ENCODE peak calls at places on chromosomes 13 and 19, in five cellular contexts. N, Z, X, A and H are unnamed samples.

GRCh38 chr13:55000844-55001243 is 1972.2 kb downstream of the OLFM4 start:
- DNase-seq in X (no peak), N (no peak), Z (no peak), A (no peak), H (no peak)

GRCh38 chr13:49895826-49896225 is 40.3 kb downstream of the SPRYD7 start:
- DNase-seq in Z (no peak), A (no peak), N (no peak), X (no peak), H (no peak)

GRCh38 chr19:3433805-3434540 is 46.4 kb downstream of the SMIM24 start:
- DNase-seq in Z (no peak), A (no peak), X (no peak), N (no peak), H (no peak)

GRCh38 chr19:30719189-30719990 is 347.2 kb downstream of the ZNF536 start:
- DNase-seq in X (peak), A (no peak), N (peak), Z (peak), H (no peak)

GRCh38 chr13:99894835-99895427 is 76.6 kb downstream of the ZIC5 start:
- DNase-seq in A (no peak), X (no peak), Z (peak), N (no peak), H (no peak)

GRCh38 chr13:110913322-110913721 is 1.5 kb downstream of the ANKRD10 start:
- DNase-seq in A (no peak), X (no peak), N (peak), Z (peak), H (no peak)

GRCh38 chr13:90281709-90282108 is 1065.8 kb upstream of the MIR17HG start:
- DNase-seq in N (no peak), X (no peak), Z (no peak), A (no peak), H (no peak)

GRCh38 chr13:70034280-70034679 is 73.3 kb upstream of the ATXN8OS start:
- DNase-seq in Z (no peak), N (no peak), X (no peak), A (no peak), H (no peak)

GRCh38 chr13:20230913-20231838 is 943 bp downstream of the GJB6 start:
- DNase-seq in A (no peak), X (no peak), Z (no peak), N (no peak), H (no peak)

GRCh38 chr13:113880651-113881611 is 17.1 kb upstream of the GAS6 start:
- DNase-seq in N (no peak), A (no peak), Z (no peak), X (no peak), H (no peak)

GRCh38 chr13:114022876-114023275 is 49.0 kb upstream of the C13orf46 start:
- DNase-seq in N (no peak), Z (no peak), X (no peak), A (no peak), H (no peak)

GRCh38 chr19:55809381-55810058 is 22.3 kb downstream of the NLRP11 start:
- DNase-seq in Z (peak), X (peak), N (no peak), A (no peak), H (no peak)

GRCh38 chr13:45276887-45277286 is 64.1 kb downstream of the TPT1 start:
- DNase-seq in N (no peak), A (no peak), Z (no peak), X (no peak), H (no peak)

GRCh38 chr13:99196466-99197256 is 4.0 kb upstream of the UBAC2 start:
- DNase-seq in N (no peak), A (no peak), Z (peak), X (no peak), H (no peak)

GRCh38 chr19:38707512-38708114 is 36.7 kb downstream of the CAPN12 start:
- DNase-seq in X (peak), N (no peak), Z (peak), A (no peak), H (no peak)

GRCh38 chr13:68749801-68750200 is 1357.8 kb upstream of the ATXN8OS start:
- DNase-seq in N (peak), X (no peak), A (no peak), Z (no peak), H (no peak)

GRCh38 chr13:31476753-31477152 is 262.6 kb upstream of the RXFP2 start:
- DNase-seq in N (peak), Z (peak), X (no peak), A (no peak), H (no peak)

GRCh38 chr19:4823577-4823976 is 7.9 kb downstream of the TICAM1 start:
- DNase-seq in A (no peak), N (no peak), Z (no peak), X (no peak), H (no peak)

GRCh38 chr19:13588953-13589833 is 82.9 kb upstream of the CACNA1A start:
- DNase-seq in X (peak), N (no peak), A (no peak), Z (peak), H (peak)

GRCh38 chr13:76289558-76289957 is 596.6 kb downstream of the KCTD12 start:
- DNase-seq in A (no peak), Z (no peak), N (no peak), X (no peak), H (no peak)

GRCh38 chr13:98650376-98651107 is 73.6 kb upstream of the STK24 start:
- DNase-seq in X (peak), A (no peak), N (no peak), Z (no peak), H (no peak)

GRCh38 chr13:100673831-100674362 is 698 bp downstream of the TMTC4 start:
- DNase-seq in N (peak), Z (peak), A (peak), X (peak), H (peak)

GRCh38 chr19:5222178-5222577 is 118.4 kb downstream of the PTPRS start:
- DNase-seq in A (no peak), N (no peak), X (no peak), Z (no peak), H (no peak)

GRCh38 chr19:3366761-3367571 is 583 bp downstream of the NFIC start:
- DNase-seq in N (no peak), Z (no peak), X (peak), A (no peak), H (no peak)

GRCh38 chr13:48501705-48502104 is 31.2 kb downstream of the RCBTB2 start:
- DNase-seq in Z (no peak), N (no peak), X (no peak), A (no peak), H (no peak)

GRCh38 chr13:48126944-48127814 is 32.3 kb upstream of the MED4 start:
- DNase-seq in X (no peak), N (peak), Z (peak), A (peak), H (peak)

GRCh38 chr13:113647351-113648217 is 10.4 kb downstream of the ATP4B start:
- DNase-seq in X (peak), Z (peak), A (no peak), N (peak), H (no peak)

GRCh38 chr13:39379118-39379517 is 223.9 kb downstream of the LHFPL6 start:
- DNase-seq in Z (no peak), N (no peak), X (no peak), A (no peak), H (no peak)

GRCh38 chr13:97344250-97345175 is 89.5 kb upstream of the RAP2A start:
- DNase-seq in X (peak), Z (peak), N (no peak), A (no peak), H (no peak)

GRCh38 chr13:76641056-76641455 is 245.1 kb downstream of the KCTD12 start:
- DNase-seq in Z (peak), A (no peak), X (no peak), N (peak), H (no peak)

GRCh38 chr13:87536899-87537298 is 134.3 kb upstream of the SLITRK5 start:
- DNase-seq in Z (no peak), N (no peak), X (no peak), A (no peak), H (no peak)

GRCh38 chr19:48630289-48631036 is 6.7 kb downstream of the DBP start:
- DNase-seq in A (no peak), N (no peak), Z (peak), X (peak), H (no peak)

GRCh38 chr13:66723606-66724005 is 506.5 kb downstream of the PCDH9 start:
- DNase-seq in N (no peak), X (no peak), Z (no peak), A (no peak), H (no peak)

GRCh38 chr19:11848594-11849263 is at the start of gene ZNF439:
- DNase-seq in N (peak), X (peak), Z (peak), A (peak), H (no peak)

GRCh38 chr19:54525636-54526035 is 23.0 kb downstream of the LAIR2 start:
- DNase-seq in A (no peak), X (no peak), Z (no peak), N (no peak), H (no peak)

GRCh38 chr19:4707322-4707721 is 16.3 kb downstream of the DPP9 start:
- DNase-seq in A (no peak), N (no peak), Z (no peak), X (no peak), H (no peak)

GRCh38 chr13:94129490-94129894 is 350.0 kb downstream of the DCT start:
- DNase-seq in Z (no peak), N (no peak), A (no peak), X (no peak), H (no peak)
- H3K4me3 ChIP-seq in Z (no peak), N (no peak), A (no peak), X (no peak), H (no peak)

DNA sequence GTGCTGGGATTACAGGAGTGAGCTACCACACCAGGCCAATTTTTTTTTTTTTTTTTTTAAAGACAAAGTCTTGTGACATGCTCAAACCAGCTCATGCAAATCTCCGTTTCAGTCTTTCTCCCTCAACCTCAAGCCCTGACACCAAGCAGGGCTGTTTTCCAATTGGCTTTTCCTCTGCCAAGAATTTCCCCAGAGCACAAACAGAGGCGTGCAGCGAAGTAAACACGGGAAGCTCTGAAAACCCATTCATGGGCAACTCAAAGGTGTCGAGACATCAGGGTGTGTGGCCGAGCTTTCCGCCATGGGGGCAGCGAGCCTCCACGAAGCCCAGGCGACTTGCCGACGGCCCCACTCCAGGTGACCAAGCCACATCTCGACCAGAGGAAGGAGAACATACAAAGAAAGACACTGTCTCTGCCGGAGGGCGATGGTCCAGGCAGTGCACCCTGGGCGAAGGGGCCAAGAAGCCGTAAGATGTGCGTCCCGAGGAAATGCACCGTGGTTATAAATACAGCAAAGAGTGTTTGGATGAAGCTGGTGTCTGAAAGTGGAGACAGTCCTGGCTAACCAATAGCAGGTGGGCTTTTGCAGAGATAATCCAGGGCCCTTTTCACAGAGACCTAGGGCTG is 69.9 kb downstream of the INSR start:
- DNase-seq in A (no peak), X (no peak), Z (peak), N (peak), H (no peak)
- H3K4me3 ChIP-seq in A (no peak), X (no peak), Z (no peak), N (no peak), H (no peak)

DNA sequence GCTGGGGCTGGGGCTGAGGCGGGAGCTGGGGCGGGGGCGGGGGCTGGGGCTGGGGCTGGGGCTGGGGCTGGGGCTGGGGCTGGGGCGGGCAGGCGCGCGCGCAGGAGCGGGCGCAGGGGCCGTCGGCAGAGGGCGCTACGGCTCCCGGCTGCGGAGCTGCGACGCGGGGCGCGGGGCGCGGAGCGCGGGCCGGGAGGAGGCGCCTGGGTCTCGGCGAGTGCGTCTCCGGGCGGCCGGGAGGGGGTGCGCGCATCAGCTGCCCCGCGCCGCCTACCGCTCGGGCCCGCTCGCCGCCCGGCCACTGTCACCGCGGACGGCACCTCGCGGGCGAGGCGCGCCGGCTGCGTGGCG is 416 bp upstream of the MTUS2 start:
- DNase-seq in A (no peak), X (peak), Z (peak), N (peak), H (no peak)
- H3K4me3 ChIP-seq in A (no peak), X (no peak), Z (peak), N (no peak), H (peak)

GRCh38 chr13:106709509-106709908 is 141.6 kb upstream of the ARGLU1 start:
- DNase-seq in Z (peak), A (no peak), X (no peak), N (no peak), H (peak)
- H3K4me3 ChIP-seq in Z (peak), A (no peak), X (peak), N (no peak), H (no peak)

GRCh38 chr13:106212436-106213010 is 322.9 kb downstream of the EFNB2 start:
- DNase-seq in N (no peak), A (peak), X (no peak), Z (no peak), H (no peak)
- H3K4me3 ChIP-seq in N (no peak), A (no peak), X (no peak), Z (no peak), H (no peak)

GRCh38 chr13:101728021-101728420 is 275.5 kb downstream of the ITGBL1 start:
- DNase-seq in X (no peak), Z (no peak), N (no peak), A (no peak), H (no peak)
- H3K4me3 ChIP-seq in X (no peak), Z (no peak), N (no peak), A (no peak), H (no peak)

DNA sequence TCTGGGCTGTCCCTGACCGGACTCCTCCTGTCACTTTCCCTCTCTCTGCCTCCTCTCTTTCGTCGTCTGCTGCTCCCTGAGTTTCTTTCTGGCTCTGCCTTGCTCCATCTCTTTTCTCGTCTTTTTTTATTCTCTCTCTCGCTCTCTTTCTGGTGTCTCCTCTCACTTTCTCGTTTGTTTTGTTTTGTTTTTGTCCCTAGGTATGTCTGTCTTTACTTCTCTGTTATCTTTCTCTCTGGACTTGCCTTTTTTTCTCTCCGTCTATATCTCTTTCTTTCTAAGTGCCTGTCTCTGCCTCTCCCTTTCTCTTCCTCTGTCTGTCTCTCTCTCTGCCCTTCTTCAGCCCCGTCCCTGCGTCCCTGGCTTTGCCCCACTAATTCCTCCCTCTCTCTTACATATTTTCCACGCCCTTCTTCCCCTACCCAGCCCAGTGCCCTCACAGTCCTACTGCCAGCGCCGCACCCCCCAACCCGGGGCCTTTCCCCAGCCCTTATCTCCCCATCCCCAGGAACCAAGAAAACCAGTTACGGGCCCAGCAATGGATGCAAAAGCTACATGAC is 48.1 kb upstream of the SHKBP1 start:
- DNase-seq in X (no peak), A (no peak), N (no peak), Z (no peak), H (no peak)
- H3K4me3 ChIP-seq in X (no peak), A (no peak), N (no peak), Z (no peak), H (no peak)

DNA sequence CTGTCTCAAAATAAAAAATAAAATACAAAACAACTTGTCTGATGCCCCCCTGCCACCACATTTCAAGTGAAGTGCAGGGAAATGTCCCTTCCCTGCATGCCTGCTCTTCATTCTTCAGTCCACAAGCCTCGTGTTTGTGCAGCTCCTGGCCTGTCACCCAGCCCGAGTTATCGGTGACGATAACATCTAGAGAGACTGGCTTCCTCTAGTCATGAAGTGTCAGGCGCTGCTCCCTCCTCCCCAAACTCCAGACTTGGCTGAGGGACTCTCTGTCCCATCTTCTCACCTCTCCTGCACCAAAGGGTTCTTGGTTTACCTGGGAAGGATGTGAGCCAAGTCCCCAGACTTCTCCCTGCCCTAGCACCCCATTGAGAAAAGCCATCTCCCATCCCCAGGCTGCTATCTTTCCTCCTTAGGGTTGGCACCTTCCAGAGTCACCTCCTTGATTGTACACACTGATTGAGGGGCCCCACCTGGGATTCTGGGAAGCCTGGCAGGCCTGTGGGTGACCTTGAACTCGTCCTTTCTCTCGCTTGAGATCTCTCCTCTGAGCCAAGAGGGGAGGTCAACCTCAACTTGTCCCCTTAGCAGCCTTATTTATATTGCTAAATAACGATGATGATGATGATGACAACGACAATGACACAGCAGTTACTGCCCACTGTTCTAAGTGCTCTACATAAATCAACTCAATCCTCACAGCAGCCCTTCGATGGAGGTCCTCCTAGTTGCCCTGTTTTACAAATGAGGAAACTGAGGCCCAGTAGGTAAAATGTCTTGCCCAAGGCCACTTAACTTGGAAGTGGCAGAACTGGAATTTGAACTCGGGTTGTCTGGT is 13.1 kb upstream of the PLAUR start:
- DNase-seq in X (no peak), Z (no peak), A (no peak), N (no peak), H (no peak)
- H3K4me3 ChIP-seq in X (no peak), Z (no peak), A (no peak), N (no peak), H (no peak)

GRCh38 chr19:45406165-45406956 is at the start of gene POLR1G:
- DNase-seq in A (no peak), N (peak), X (peak), Z (peak), H (no peak)
- H3K4me3 ChIP-seq in A (peak), N (peak), X (peak), Z (peak), H (peak)